ENCODE peak calls at places on chromosomes 6 and 20, in seven cellular contexts. Q is ascending aorta, Z is neural crest cell, Y is psoas muscle, G is stomach, V is lung, M is SK-N-SH. S is an unnamed sample.

GRCh38 chr6:152096863-152097496 is 289.5 kb downstream of the ESR1 start:
- DNase-seq in Q (no peak), Z (no peak), Y (no peak), G (no peak), V (no peak), M (no peak), S (no peak)

GRCh38 chr6:95515975-95516374 is 61.4 kb upstream of the MANEA start:
- DNase-seq in Q (no peak), Z (no peak), Y (no peak), G (no peak), V (no peak), M (no peak), S (no peak)

GRCh38 chr20:8997720-8998119 is 71.2 kb upstream of the PLCB4 start:
- DNase-seq in Q (no peak), Z (no peak), Y (no peak), G (no peak), V (no peak), M (no peak), S (no peak)

GRCh38 chr20:32823078-32823477 is 3.3 kb downstream of the MAPRE1 start:
- DNase-seq in Q (no peak), Z (no peak), Y (no peak), G (no peak), V (no peak), M (no peak), S (no peak)

GRCh38 chr20:10565191-10565921 is 108.4 kb downstream of the JAG1 start:
- DNase-seq in Q (no peak), Z (no peak), Y (peak), G (no peak), V (no peak), M (no peak), S (no peak)

GRCh38 chr20:49132995-49133451 is 55.1 kb downstream of the STAU1 start:
- DNase-seq in Q (no peak), Z (peak), Y (no peak), G (no peak), V (no peak), M (peak), S (no peak)

GRCh38 chr20:52593634-52594033 is 378.5 kb upstream of the TSHZ2 start:
- DNase-seq in Q (no peak), Z (no peak), Y (no peak), G (no peak), V (no peak), M (no peak), S (no peak)

GRCh38 chr6:138601128-138601527 is 101.8 kb upstream of the NHSL1 start:
- DNase-seq in Q (no peak), Z (no peak), Y (no peak), G (no peak), V (no peak), M (no peak), S (no peak)

GRCh38 chr20:53788253-53789022 is 194.8 kb upstream of the ZNF217 start:
- DNase-seq in Q (no peak), Z (no peak), Y (no peak), G (no peak), V (no peak), M (no peak), S (peak)

GRCh38 chr6:158161566-158162254 is 6.4 kb downstream of the SERAC1 start:
- DNase-seq in Q (no peak), Z (no peak), Y (no peak), G (no peak), V (no peak), M (no peak), S (no peak)

GRCh38 chr6:9250852-9251251 is 815.5 kb upstream of the SLC35B3 start:
- DNase-seq in Q (no peak), Z (no peak), Y (no peak), G (peak), V (no peak), M (peak), S (no peak)

GRCh38 chr6:31821301-31822037 is 6.1 kb upstream of the HSPA1B start:
- DNase-seq in Q (peak), Z (peak), Y (peak), G (peak), V (peak), M (peak), S (peak)

GRCh38 chr20:10665791-10666190 is 8.0 kb downstream of the JAG1 start:
- DNase-seq in Q (no peak), Z (no peak), Y (no peak), G (no peak), V (no peak), M (no peak), S (peak)

GRCh38 chr6:129593233-129593564 is 116.8 kb downstream of the ARHGAP18 start:
- DNase-seq in Q (no peak), Z (no peak), Y (no peak), G (no peak), V (no peak), M (no peak), S (no peak)

GRCh38 chr6:158284340-158285210 is 27.7 kb upstream of the TULP4 start:
- DNase-seq in Q (peak), Z (no peak), Y (no peak), G (no peak), V (no peak), M (no peak), S (no peak)

GRCh38 chr20:37776049-37776448 is 82.2 kb downstream of the CTNNBL1 start:
- DNase-seq in Q (no peak), Z (no peak), Y (no peak), G (no peak), V (no peak), M (no peak), S (no peak)

GRCh38 chr6:7507600-7507999 is 33.9 kb upstream of the DSP start:
- DNase-seq in Q (no peak), Z (no peak), Y (no peak), G (no peak), V (no peak), M (no peak), S (no peak)

GRCh38 chr6:168524644-168525043 is 83.7 kb downstream of the SMOC2 start:
- DNase-seq in Q (peak), Z (no peak), Y (peak), G (no peak), V (peak), M (no peak), S (no peak)
- TF ChIP-seq CTCF in Q (no peak), Z (no peak), Y (no peak), G (no peak), V (no peak), M (no peak), S (no peak)

GRCh38 chr20:7155794-7156193 is 388.3 kb downstream of the BMP2 start:
- DNase-seq in Q (no peak), Z (no peak), Y (no peak), G (no peak), V (no peak), M (no peak), S (no peak)

GRCh38 chr20:7159903-7160302 is 392.4 kb downstream of the BMP2 start:
- DNase-seq in Q (no peak), Z (no peak), Y (no peak), G (no peak), V (no peak), M (no peak), S (no peak)

DNA sequence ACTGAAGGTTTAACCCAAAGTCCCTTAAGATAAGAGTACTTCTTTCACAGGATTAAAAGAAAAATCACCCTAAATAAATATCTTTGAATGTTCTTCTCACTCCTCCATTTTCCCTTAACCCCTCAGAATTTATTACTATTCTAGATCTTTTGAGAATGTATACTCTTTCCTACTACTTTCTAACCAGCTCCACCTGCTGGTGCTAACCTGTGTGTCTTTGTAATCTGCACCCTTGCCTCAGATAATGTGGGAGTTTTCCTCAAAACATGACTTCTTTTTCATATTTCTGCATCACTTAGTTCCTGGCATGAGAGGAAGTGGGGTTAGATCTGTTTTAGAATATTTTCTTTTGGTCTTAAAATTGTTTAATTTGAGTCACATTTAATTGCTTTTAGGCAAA is 394.2 kb downstream of the BMP2 start:
- DNase-seq in Q (no peak), Z (no peak), Y (no peak), G (no peak), V (no peak), M (peak), S (no peak)
- TF ChIP-seq CTCF in Q (no peak), Z (peak), Y (no peak), G (no peak), V (no peak), M (peak), S (no peak)

GRCh38 chr6:3825331-3825831 is 23.8 kb upstream of the FAM50B start:
- DNase-seq in Q (peak), Z (peak), Y (peak), G (peak), V (peak), M (no peak), S (peak)
- TF ChIP-seq CTCF in Q (peak), Z (peak), Y (peak), G (no peak), V (no peak), M (peak), S (no peak)

DNA sequence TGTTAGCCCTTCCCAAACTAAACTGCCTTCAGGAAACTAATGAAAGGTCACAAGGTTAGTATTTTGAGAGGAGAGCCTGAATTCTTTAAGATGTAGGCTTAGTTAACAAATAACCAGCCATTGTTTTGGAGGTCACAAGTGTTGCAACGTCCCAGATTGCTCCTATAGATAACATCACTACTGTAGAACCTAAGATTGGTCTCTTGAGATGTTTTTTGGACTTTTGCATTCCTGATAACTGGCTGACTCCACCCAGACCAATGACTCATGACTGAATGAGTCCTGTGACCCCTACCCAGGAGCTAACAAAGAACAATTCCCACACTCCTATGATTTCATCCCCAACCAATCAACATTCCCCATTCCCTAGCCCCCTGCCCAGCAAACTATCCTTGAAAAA is 178.8 kb downstream of the SCP2D1 start:
- DNase-seq in Q (peak), Z (no peak), Y (no peak), G (no peak), V (no peak), M (no peak), S (no peak)
- TF ChIP-seq CTCF in Q (no peak), Z (no peak), Y (no peak), G (no peak), V (no peak), M (no peak), S (no peak)

DNA sequence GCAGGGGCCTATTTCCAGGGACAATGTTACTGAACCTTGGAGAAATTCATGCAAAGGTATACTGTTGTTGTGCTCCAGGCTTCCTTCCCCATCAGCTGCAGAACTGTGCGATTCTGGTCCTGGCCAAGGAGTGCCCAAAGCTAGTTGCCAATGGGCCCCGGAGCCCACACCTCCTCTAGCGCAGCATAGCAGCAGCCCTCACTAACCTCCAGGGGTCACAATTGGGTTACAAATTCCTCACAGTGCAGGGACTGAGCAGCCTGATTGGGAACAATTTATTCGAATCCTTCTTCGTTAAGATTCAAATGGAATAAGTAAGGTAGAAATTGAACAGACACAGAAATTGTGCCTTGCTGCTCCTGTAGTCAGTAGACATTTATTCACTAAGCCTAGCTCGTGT is 284.9 kb downstream of the PRKN start:
- DNase-seq in Q (no peak), Z (peak), Y (no peak), G (no peak), V (no peak), M (peak), S (no peak)
- TF ChIP-seq CTCF in Q (no peak), Z (peak), Y (peak), G (no peak), V (no peak), M (peak), S (no peak)

DNA sequence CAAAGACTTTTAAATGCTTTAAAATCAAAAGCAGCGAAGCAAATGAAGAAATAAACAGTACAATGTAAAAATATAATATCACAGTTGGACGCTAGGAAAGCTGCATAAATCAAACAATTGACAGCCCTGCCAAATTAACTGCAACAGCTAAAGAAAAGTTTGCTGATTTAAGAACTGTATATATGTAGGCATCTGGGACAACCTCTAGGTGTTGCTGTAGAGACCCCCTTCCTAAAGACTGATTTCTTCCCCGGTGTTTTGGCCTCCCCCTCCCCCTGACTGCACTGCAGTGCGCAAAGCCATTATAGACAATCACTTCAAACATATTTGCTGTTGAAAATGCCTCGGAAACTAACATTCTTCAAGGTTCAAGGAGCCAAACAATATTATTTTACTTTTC is 1.1 kb downstream of the ELOVL4 start:
- DNase-seq in Q (no peak), Z (peak), Y (no peak), G (no peak), V (no peak), M (peak), S (no peak)
- TF ChIP-seq CTCF in Q (no peak), Z (peak), Y (no peak), G (no peak), V (no peak), M (peak), S (no peak)